ENCODE peak calls at places on chromosomes 13 and 19, in nine cellular contexts. Z is COR-L47; P is activated naive CD4-positive, alpha-beta T cell treated with anti-CD3 and anti-CD28 coated beads for 36 hours; D is AML-193; A is ovary; K is stimulated activated CD8-positive, alpha-beta memory T cell treated with anti-CD3 and anti-CD28 coated beads, Interleukin-2, amount 100 ng/mL, for 48 hours; B is left ventricle myocardium inferior; Q is central memory CD8-positive, alpha-beta T cell; V is WTC11. I is an unnamed sample.

GRCh38 chr19:53076984-53077383 is 26.2 kb downstream of the ZNF160 start:
- DNase-seq in P (peak; percentile 18), A (peak; percentile 25), V (peak; percentile 91), D (peak; percentile 15), B (peak; percentile 63), K (no peak), Z (peak; percentile 8), Q (no peak), I (peak; percentile 66)

GRCh38 chr19:31913103-31913710 is 432.2 kb upstream of the ZNF507 start:
- DNase-seq in A (no peak), K (no peak), Z (no peak), V (no peak), P (no peak), D (no peak), Q (no peak), B (no peak), I (no peak)

GRCh38 chr19:37706052-37706605 is 13.4 kb downstream of the ZNF607 start:
- DNase-seq in K (no peak), A (no peak), Q (no peak), V (no peak), Z (no peak), D (no peak), P (no peak), B (no peak), I (no peak)

GRCh38 chr13:73387318-73387717 is 328.5 kb downstream of the KLF5 start:
- DNase-seq in B (no peak), Z (no peak), V (no peak), Q (no peak), A (no peak), D (no peak), K (no peak), P (no peak), I (no peak)

GRCh38 chr19:47253467-47253881 is 2.9 kb upstream of the CCDC9 start:
- DNase-seq in Q (no peak), P (no peak), D (no peak), B (no peak), Z (no peak), K (no peak), V (no peak), A (no peak), I (no peak)

GRCh38 chr13:60061737-60062136 is 102.0 kb downstream of the DIAPH3 start:
- DNase-seq in P (no peak), V (no peak), K (no peak), Q (no peak), Z (no peak), A (no peak), B (no peak), D (no peak), I (no peak)

GRCh38 chr19:49165865-49166301 is 8.3 kb downstream of the TRPM4 start:
- DNase-seq in P (no peak), Q (no peak), B (no peak), D (no peak), V (peak; percentile 39), Z (no peak), A (no peak), K (no peak), I (no peak)

GRCh38 chr19:31257025-31257424 is 92.2 kb downstream of the TSHZ3 start:
- DNase-seq in V (no peak), B (no peak), Z (no peak), K (no peak), D (no peak), P (no peak), A (no peak), Q (no peak), I (no peak)

GRCh38 chr19:17424743-17425365 is 5.0 kb downstream of the MVB12A start:
- DNase-seq in A (peak; percentile 64), K (no peak), Z (peak; percentile 71), Q (no peak), D (no peak), B (no peak), P (peak; percentile 69), V (peak; percentile 92), I (peak; percentile 33)

GRCh38 chr13:38394777-38395504 is 45.3 kb downstream of the UFM1 start:
- DNase-seq in K (no peak), B (no peak), Z (no peak), Q (no peak), A (no peak), P (no peak), V (no peak), D (no peak), I (no peak)

GRCh38 chr19:40157059-40157458 is 34.2 kb upstream of the MAP3K10 start:
- DNase-seq in K (no peak), D (no peak), Z (no peak), P (no peak), B (no peak), Q (peak; percentile 15), V (no peak), A (no peak), I (no peak)

GRCh38 chr13:77429320-77430142 is 102.6 kb upstream of the MYCBP2 start:
- DNase-seq in D (no peak), B (no peak), P (peak; percentile 48), V (no peak), Z (no peak), K (peak; percentile 16), Q (no peak), A (no peak), I (no peak)

GRCh38 chr19:18737954-18738351 is 53.2 kb downstream of the COMP start:
- DNase-seq in P (no peak), V (no peak), B (no peak), D (no peak), A (no peak), Q (no peak), K (no peak), Z (no peak), I (no peak)

I was measured in thyroid gland.